ENCODE peak calls at places on chromosomes 3 and 15, in nine cellular contexts. G is hepatocyte, U is thoracic aorta, V is mucosa of descending colon, B is colonic mucosa, T is AG10803, P is HFFc6, D is GM23338, E is stomach. S is an unnamed sample.
A peak's percentile ranks its signal among the peaks of the same experiment; 100 is the strongest.

GRCh38 chr3:71817262-71817661 is 32.3 kb upstream of the PROK2 start:
- DNase-seq in U (no peak), T (no peak), G (no peak), E (no peak), B (no peak), P (no peak), D (peak; percentile 57), V (no peak), S (no peak)

GRCh38 chr15:30036304-30036703 is 46.5 kb upstream of the GOLGA8J start:
- DNase-seq in U (no peak), P (no peak), D (peak; percentile 11), E (no peak), B (no peak), T (no peak), V (no peak), G (no peak), S (no peak)

GRCh38 chr3:114892880-114893279 is 254.2 kb downstream of the ZBTB20 start:
- DNase-seq in E (no peak), V (no peak), U (no peak), T (no peak), B (no peak), D (no peak), G (no peak), P (no peak), S (no peak)

GRCh38 chr15:89780601-89781000 is 4.5 kb downstream of the MESP2 start:
- DNase-seq in U (no peak), P (no peak), G (no peak), T (no peak), D (no peak), B (peak; percentile 49), V (peak; percentile 45), E (no peak), S (no peak)

GRCh38 chr3:132255041-132255745 is 62.0 kb upstream of the ACP3 start:
- DNase-seq in T (peak; percentile 82), V (no peak), E (no peak), D (peak; percentile 8), G (peak; percentile 26), B (no peak), U (no peak), P (peak; percentile 51), S (peak; percentile 3)

GRCh38 chr15:38991701-38992100 is 427.1 kb upstream of the RASGRP1 start:
- DNase-seq in V (no peak), D (no peak), U (no peak), G (no peak), B (no peak), T (peak; percentile 77), E (no peak), P (no peak), S (no peak)

GRCh38 chr3:138862924-138863775 is 28.4 kb upstream of the PIK3CB start:
- DNase-seq in B (peak; percentile 82), P (peak; percentile 49), D (peak; percentile 62), U (no peak), V (peak; percentile 78), G (peak; percentile 85), T (peak; percentile 44), E (peak; percentile 51), S (peak; percentile 89)

GRCh38 chr3:50605901-50606326 is 5.7 kb downstream of the CISH start:
- DNase-seq in U (no peak), T (no peak), G (no peak), V (no peak), D (no peak), P (no peak), E (no peak), B (no peak), S (no peak)

GRCh38 chr3:112817271-112817670 is 29.4 kb downstream of the CD200R1L start:
- DNase-seq in B (no peak), D (no peak), E (no peak), P (no peak), U (no peak), T (peak; percentile 33), V (no peak), G (no peak), S (no peak)

GRCh38 chr3:143348486-143349327 is 229.1 kb downstream of the CHST2 start:
- DNase-seq in G (no peak), P (no peak), U (no peak), D (no peak), B (no peak), T (no peak), V (no peak), E (no peak), S (no peak)

GRCh38 chr3:183224581-183224980 is 28.5 kb upstream of the B3GNT5 start:
- DNase-seq in G (no peak), D (no peak), P (no peak), T (no peak), E (no peak), U (no peak), B (no peak), V (no peak), S (no peak)

GRCh38 chr3:10553586-10554235 is 48.3 kb upstream of the ATP2B2 start:
- DNase-seq in E (no peak), D (peak; percentile 87), P (no peak), T (no peak), B (no peak), V (no peak), G (peak; percentile 67), U (no peak), S (no peak)

GRCh38 chr3:10456981-10457380 is 48.4 kb downstream of the ATP2B2 start:
- DNase-seq in E (no peak), B (no peak), U (no peak), V (no peak), T (no peak), P (no peak), D (no peak), G (no peak), S (no peak)

GRCh38 chr3:153284282-153284938 is 122.4 kb downstream of the RAP2B start:
- DNase-seq in P (peak; percentile 87), G (peak; percentile 60), E (no peak), B (peak; percentile 30), U (peak; percentile 32), V (peak; percentile 51), T (peak; percentile 93), D (no peak), S (no peak)

GRCh38 chr3:60989893-60990740 is 261.1 kb downstream of the FHIT start:
- DNase-seq in P (no peak), D (no peak), U (no peak), E (no peak), V (no peak), G (no peak), T (no peak), B (no peak), S (no peak)

GRCh38 chr15:74873756-74874424 is 725 bp upstream of the SCAMP2 start:
- DNase-seq in E (no peak), D (peak; percentile 44), T (peak; percentile 16), U (no peak), V (peak; percentile 48), P (no peak), B (peak; percentile 47), G (peak; percentile 37), S (no peak)

GRCh38 chr15:75192307-75192706 is 9.4 kb upstream of the C15orf39 start:
- DNase-seq in B (no peak), T (no peak), U (no peak), P (no peak), E (no peak), D (no peak), G (no peak), V (no peak), S (no peak)

DNA sequence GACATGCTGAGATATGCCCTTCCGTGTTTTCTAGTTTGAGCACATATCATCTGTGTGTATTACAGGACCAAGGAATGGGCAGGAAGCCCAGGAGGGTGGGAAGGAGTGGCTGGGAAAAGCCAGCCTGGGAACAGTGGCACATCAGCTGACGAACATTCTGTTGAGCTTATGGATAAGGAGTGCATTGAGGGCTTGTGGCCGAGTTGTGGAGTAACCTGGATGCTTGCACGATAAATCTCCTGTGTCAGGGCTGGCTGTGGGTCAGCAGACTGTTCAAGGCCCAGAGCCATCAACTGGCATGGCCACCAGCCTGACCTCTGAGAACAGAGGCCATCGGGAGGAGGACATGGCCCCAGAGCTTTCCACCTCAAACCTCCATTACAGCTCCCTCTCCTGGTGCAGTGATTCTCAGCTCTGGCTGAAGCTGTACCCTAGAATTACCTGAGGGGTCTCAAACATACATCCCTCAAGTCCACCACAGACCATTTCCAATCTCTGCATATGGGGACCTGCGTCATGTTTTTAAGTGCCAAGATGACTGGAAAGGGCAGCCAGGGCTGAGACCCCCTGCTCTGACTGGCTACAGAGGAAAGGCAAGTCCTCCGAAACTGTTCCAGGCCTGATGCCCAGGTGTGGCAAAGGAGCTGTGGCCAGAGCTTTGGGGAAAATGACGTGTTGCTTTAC is 4.8 kb upstream of the VILL start:
- DNase-seq in P (no peak), U (no peak), T (peak; percentile 43), B (peak; percentile 84), E (peak; percentile 94), G (no peak), D (peak; percentile 43), V (peak; percentile 88), S (no peak)
- TF ChIP-seq CTCF in P (peak; percentile 40), U (no peak), T (no peak), B (no peak), E (no peak), G (peak; percentile 9), D (peak; percentile 37), V (no peak), S (no peak)

GRCh38 chr3:46102059-46102779 is 74.9 kb upstream of the XCR1 start:
- DNase-seq in T (no peak), D (no peak), G (no peak), E (no peak), P (no peak), B (no peak), V (no peak), U (no peak), S (no peak)
- TF ChIP-seq CTCF in T (no peak), D (no peak), G (no peak), E (no peak), P (no peak), B (no peak), V (no peak), U (no peak), S (no peak)

DNA sequence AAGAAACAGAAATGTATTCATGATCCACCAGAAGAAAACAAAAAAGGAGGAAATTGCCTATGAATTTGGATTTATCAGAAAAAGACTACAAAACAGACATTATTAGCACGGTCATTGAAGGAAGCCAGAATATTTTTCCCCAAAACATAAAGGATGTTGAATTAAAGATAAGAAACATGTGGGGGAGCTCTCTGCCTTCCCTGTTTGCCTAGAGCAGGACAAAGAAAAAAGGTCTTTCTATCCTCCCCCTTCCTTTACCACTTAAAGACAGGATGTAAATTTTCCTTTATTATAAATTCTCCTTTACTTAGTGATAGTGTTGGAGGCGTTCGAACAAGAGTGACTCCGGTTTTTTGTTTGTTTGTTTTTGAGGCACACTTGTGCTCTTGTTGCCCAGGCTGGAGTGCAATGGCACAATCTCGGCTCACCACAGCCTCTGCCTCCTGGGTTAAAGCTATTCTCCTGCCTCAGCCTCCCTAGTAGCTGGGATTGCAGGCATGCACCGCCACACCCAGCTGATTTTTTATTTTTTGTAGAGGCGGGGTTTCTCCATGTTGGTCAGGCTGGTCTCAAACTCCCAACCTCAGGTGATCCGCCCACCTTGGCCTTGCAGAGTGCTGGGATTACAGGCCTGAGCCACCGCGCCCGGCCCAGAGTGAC is 14.9 kb upstream of the RPN1 start:
- DNase-seq in B (no peak), U (no peak), V (no peak), G (no peak), D (no peak), E (no peak), P (no peak), T (no peak), S (no peak)
- TF ChIP-seq CTCF in B (no peak), U (no peak), V (no peak), G (no peak), D (peak; percentile 10), E (no peak), P (peak; percentile 12), T (no peak), S (no peak)

GRCh38 chr3:191051037-191051436 is 148.0 kb upstream of the OSTN start:
- DNase-seq in B (no peak), V (no peak), E (no peak), P (peak; percentile 45), U (no peak), T (peak; percentile 23), D (peak; percentile 67), G (peak; percentile 47), S (no peak)
- TF ChIP-seq CTCF in B (peak; percentile 20), V (no peak), E (no peak), P (peak; percentile 87), U (peak; percentile 27), T (peak; percentile 52), D (peak; percentile 71), G (peak; percentile 67), S (peak; percentile 32)